ENCODE peak calls at places on chromosome 22, in four cellular contexts. K is H54, D is A549, Z is lower leg skin. E is an unnamed sample.

GRCh38 chr22:20204821-20205220 is 54.0 kb upstream of the CCDC188 start:
- DNase-seq in D (no peak), K (no peak), Z (no peak), E (no peak)

GRCh38 chr22:29938285-29938693 is 55.3 kb downstream of the MTMR3 start:
- DNase-seq in D (no peak), K (no peak), Z (no peak), E (no peak)

GRCh38 chr22:47374273-47374771 is 611.9 kb downstream of the TBC1D22A start:
- DNase-seq in K (no peak), D (no peak), Z (peak), E (no peak)

GRCh38 chr22:25334091-25334490 is 114.7 kb downstream of the CRYBB2 start:
- DNase-seq in D (peak), Z (no peak), K (no peak), E (no peak)

GRCh38 chr22:43862074-43862881 is at the start of gene SULT4A1:
- DNase-seq in D (no peak), Z (peak), K (no peak), E (no peak)

GRCh38 chr22:22545084-22545483 is 14.0 kb downstream of the PRAME start:
- DNase-seq in D (no peak), K (no peak), Z (no peak), E (no peak)

GRCh38 chr22:17941501-17942406 is 82.6 kb downstream of the MICAL3 start:
- DNase-seq in K (no peak), D (no peak), Z (no peak), E (no peak)

GRCh38 chr22:21055880-21056319 is 10.2 kb downstream of the LRRC74B start:
- DNase-seq in K (no peak), Z (no peak), D (no peak), E (no peak)

GRCh38 chr22:45534339-45535192 is 31.9 kb downstream of the FBLN1 start:
- DNase-seq in Z (no peak), K (no peak), D (no peak), E (no peak)

GRCh38 chr22:44266811-44267760 is 45.7 kb downstream of the SHISAL1 start:
- DNase-seq in Z (no peak), D (no peak), K (no peak), E (no peak)

GRCh38 chr22:46460835-46461234 is 76.6 kb downstream of the CELSR1 start:
- DNase-seq in Z (no peak), D (no peak), K (no peak), E (no peak)

GRCh38 chr22:23997092-23997491 is 8.2 kb downstream of the GSTT4 start:
- DNase-seq in D (no peak), K (no peak), Z (no peak), E (no peak)

GRCh38 chr22:42699281-42699681 is 21.4 kb downstream of the A4GALT start:
- DNase-seq in Z (no peak), D (no peak), K (no peak), E (no peak)

GRCh38 chr22:20305894-20306645 is 13.8 kb downstream of the DGCR6L start:
- DNase-seq in Z (no peak), K (no peak), D (no peak), E (no peak)

GRCh38 chr22:38865201-38866023 is 6.6 kb downstream of the CBX6 start:
- DNase-seq in Z (no peak), K (no peak), D (no peak), E (no peak)

GRCh38 chr22:38864361-38865191 is 7.4 kb downstream of the CBX6 start:
- DNase-seq in K (no peak), Z (no peak), D (no peak), E (peak)

GRCh38 chr22:38867124-38867455 is 4.9 kb downstream of the CBX6 start:
- DNase-seq in K (no peak), Z (no peak), D (no peak), E (no peak)

GRCh38 chr22:38866399-38867123 is 5.5 kb downstream of the CBX6 start:
- DNase-seq in K (no peak), D (no peak), Z (no peak), E (no peak)

GRCh38 chr22:38866024-38866398 is 6.0 kb downstream of the CBX6 start:
- DNase-seq in D (no peak), Z (no peak), K (no peak), E (no peak)
- TF ChIP-seq POLR2A in D (no peak), Z (no peak), K (no peak), E (no peak)

GRCh38 chr22:40043793-40044101 is 49.0 kb downstream of the FAM83F start:
- DNase-seq in K (no peak), D (no peak), Z (no peak), E (no peak)
- TF ChIP-seq POLR2A in K (no peak), D (no peak), Z (no peak), E (no peak)

DNA sequence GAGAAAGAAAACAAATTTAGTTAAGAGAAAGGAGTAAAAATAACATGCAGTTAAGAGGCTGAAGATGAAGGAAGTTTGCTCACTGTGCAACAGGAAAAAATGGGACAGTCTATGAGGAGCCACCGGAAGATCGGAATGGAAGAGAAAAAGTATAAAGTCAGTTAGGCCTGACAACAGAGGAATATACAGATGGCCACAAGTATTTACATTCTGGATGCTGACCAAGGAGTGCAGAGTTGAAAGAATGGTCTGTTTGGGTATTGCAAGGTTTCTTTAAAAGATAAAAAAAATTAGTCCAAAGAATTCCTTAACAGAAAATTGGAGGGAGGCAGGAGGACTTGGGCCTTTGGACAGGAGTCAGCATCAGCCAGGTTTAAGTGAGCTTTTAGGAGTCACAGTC is 37.5 kb downstream of the RBFOX2 start:
- DNase-seq in K (no peak), D (no peak), Z (no peak), E (no peak)
- TF ChIP-seq POLR2A in K (no peak), D (no peak), Z (no peak), E (no peak)

GRCh38 chr22:37830093-37830842 is 7.1 kb downstream of the GALR3 start:
- DNase-seq in K (no peak), Z (no peak), D (no peak), E (no peak)

GRCh38 chr22:37827056-37827455 is 3.9 kb downstream of the GALR3 start:
- DNase-seq in K (no peak), D (no peak), Z (no peak), E (peak)

GRCh38 chr22:37831472-37831871 is 8.3 kb downstream of the GALR3 start:
- DNase-seq in Z (no peak), D (no peak), K (no peak), E (no peak)

DNA sequence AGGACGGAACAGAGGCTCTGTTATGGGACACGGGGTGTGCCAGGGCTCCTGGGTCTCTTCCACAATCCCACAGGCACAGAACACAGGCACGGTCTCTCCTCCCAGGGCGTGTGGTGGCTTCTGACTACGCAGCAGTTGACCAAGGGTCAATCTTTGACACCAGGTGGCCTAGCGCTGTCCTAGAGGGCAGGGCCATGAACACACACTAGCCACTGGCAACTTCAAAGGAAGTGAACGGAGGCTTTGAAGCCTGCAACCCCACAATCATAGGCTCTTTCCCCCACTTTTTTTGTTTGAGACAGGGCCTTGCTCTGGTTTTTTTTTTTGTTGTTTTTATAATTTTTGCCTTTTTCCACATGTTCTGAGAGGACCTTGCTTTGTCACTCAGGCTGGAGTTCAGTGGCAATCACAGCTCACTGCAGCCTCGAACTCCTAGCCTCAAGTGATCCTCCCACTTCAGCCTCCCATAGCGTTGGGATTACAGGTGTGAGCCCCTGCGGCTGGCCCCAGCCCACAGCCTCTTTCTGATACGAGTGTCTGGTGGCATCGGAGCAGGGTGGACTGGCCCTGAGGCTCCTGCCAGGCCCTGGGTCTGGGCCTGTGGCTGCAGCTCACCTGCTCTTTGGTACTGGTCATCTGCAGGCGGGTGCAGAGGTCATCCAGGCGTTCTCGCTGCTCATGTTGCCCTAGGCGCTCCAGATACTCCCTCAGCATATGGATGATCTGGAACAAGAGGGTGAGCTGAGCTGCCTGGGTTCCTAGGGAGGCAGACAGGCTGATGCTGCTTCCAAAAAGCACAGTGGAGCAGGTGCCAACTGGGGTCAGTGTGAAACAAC is 9.1 kb downstream of the GALR3 start:
- DNase-seq in Z (no peak), D (no peak), K (no peak), E (no peak)
- TF ChIP-seq POLR2A in Z (no peak), D (no peak), K (no peak), E (no peak)

GRCh38 chr22:49306632-49306975 is 521.1 kb downstream of the BRD1 start:
- DNase-seq in Z (no peak), K (no peak), D (no peak), E (peak)

GRCh38 chr22:49307870-49308269 is 519.8 kb downstream of the BRD1 start:
- DNase-seq in Z (peak), K (no peak), D (no peak), E (no peak)

GRCh38 chr22:49310354-49310753 is 517.3 kb downstream of the BRD1 start:
- DNase-seq in D (no peak), Z (peak), K (no peak), E (no peak)

GRCh38 chr22:49307071-49307830 is 520.4 kb downstream of the BRD1 start:
- DNase-seq in D (no peak), K (no peak), Z (peak), E (no peak)

DNA sequence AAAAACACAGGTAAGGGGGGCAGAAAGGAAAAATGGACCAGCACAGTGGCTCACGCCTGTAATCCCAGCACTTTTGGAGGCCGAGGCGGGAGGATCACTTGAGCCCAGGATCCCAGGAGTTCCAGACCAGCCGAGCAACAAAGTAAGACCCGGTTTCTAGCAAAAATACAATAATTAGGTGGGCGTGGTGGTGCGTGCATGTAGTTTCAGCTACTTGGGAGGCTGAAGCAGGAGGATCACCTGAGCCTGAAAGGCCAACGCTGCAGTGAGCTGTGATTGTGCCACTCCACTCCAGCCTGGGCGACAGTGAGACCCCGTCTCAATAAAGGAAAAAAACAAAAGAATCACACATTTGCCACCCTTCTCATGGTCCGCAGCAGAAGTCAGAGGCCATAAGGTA is 519.4 kb downstream of the BRD1 start:
- DNase-seq in D (no peak), K (no peak), Z (peak), E (no peak)
- TF ChIP-seq POLR2A in D (no peak), K (no peak), Z (no peak), E (no peak)